ENCODE peak calls at places on chromosomes 2 and 18, in five cellular contexts. One of them, this sample, is unnamed.
A peak's percentile ranks its signal among the peaks of the same experiment; 100 is the strongest.

GRCh38 chr2:227389661-227390060 is 1.9 kb upstream of the SCYGR1 start:
- DNase-seq in spleen: no peak
- DNase-seq in heart left ventricle: no peak
- DNase-seq in breast epithelium: no peak
- DNase-seq in OCI-LY7: no peak
- DNase-seq in this sample: no peak

GRCh38 chr2:2580341-2580740 is 249.3 kb upstream of the MYT1L start:
- DNase-seq in heart left ventricle: no peak
- DNase-seq in breast epithelium: no peak
- DNase-seq in spleen: peak; percentile 43
- DNase-seq in OCI-LY7: no peak
- DNase-seq in this sample: no peak

GRCh38 chr2:149650006-149650405 is 62.4 kb upstream of the MMADHC start:
- DNase-seq in breast epithelium: no peak
- DNase-seq in heart left ventricle: no peak
- DNase-seq in spleen: no peak
- DNase-seq in OCI-LY7: no peak
- DNase-seq in this sample: no peak

GRCh38 chr2:17911491-17912260 is 33.2 kb downstream of the KCNS3 start:
- DNase-seq in spleen: no peak
- DNase-seq in heart left ventricle: no peak
- DNase-seq in OCI-LY7: no peak
- DNase-seq in breast epithelium: no peak
- DNase-seq in this sample: no peak

GRCh38 chr2:437180-437579 is 149.3 kb upstream of the ALKAL2 start:
- DNase-seq in breast epithelium: no peak
- DNase-seq in heart left ventricle: no peak
- DNase-seq in spleen: no peak
- DNase-seq in OCI-LY7: no peak
- DNase-seq in this sample: no peak

GRCh38 chr2:20667531-20668401 is 822 bp downstream of the GDF7 start:
- DNase-seq in OCI-LY7: no peak
- DNase-seq in heart left ventricle: no peak
- DNase-seq in spleen: no peak
- DNase-seq in breast epithelium: no peak
- DNase-seq in this sample: no peak

GRCh38 chr18:74507120-74507881 is 11.1 kb downstream of the CNDP2 start:
- DNase-seq in heart left ventricle: no peak
- DNase-seq in breast epithelium: no peak
- DNase-seq in OCI-LY7: no peak
- DNase-seq in spleen: peak; percentile 66
- DNase-seq in this sample: no peak

GRCh38 chr2:121790276-121790956 is 35.0 kb downstream of the TSN start:
- DNase-seq in heart left ventricle: no peak
- DNase-seq in OCI-LY7: no peak
- DNase-seq in spleen: no peak
- DNase-seq in breast epithelium: no peak
- DNase-seq in this sample: no peak

GRCh38 chr2:195480121-195480520 is 176.9 kb upstream of the SLC39A10 start:
- DNase-seq in heart left ventricle: no peak
- DNase-seq in breast epithelium: no peak
- DNase-seq in OCI-LY7: no peak
- DNase-seq in spleen: no peak
- DNase-seq in this sample: no peak

GRCh38 chr2:201200345-201200744 is 17.4 kb downstream of the CASP10 start:
- DNase-seq in spleen: no peak
- DNase-seq in OCI-LY7: no peak
- DNase-seq in breast epithelium: no peak
- DNase-seq in heart left ventricle: no peak
- DNase-seq in this sample: no peak

GRCh38 chr2:60505861-60506260 is 47.6 kb downstream of the BCL11A start:
- DNase-seq in heart left ventricle: no peak
- DNase-seq in OCI-LY7: no peak
- DNase-seq in breast epithelium: no peak
- DNase-seq in spleen: no peak
- DNase-seq in this sample: no peak

GRCh38 chr2:162106146-162106551 is 32.1 kb upstream of the DPP4 start:
- DNase-seq in OCI-LY7: no peak
- DNase-seq in heart left ventricle: no peak
- DNase-seq in spleen: no peak
- DNase-seq in breast epithelium: no peak
- DNase-seq in this sample: no peak

GRCh38 chr2:161418275-161418714 is 2.2 kb downstream of the TBR1 start:
- DNase-seq in OCI-LY7: no peak
- DNase-seq in breast epithelium: no peak
- DNase-seq in heart left ventricle: no peak
- DNase-seq in spleen: no peak
- DNase-seq in this sample: no peak

GRCh38 chr18:74266161-74266560 is 25.6 kb downstream of the CYB5A start:
- DNase-seq in breast epithelium: no peak
- DNase-seq in heart left ventricle: no peak
- DNase-seq in spleen: no peak
- DNase-seq in OCI-LY7: no peak
- DNase-seq in this sample: no peak

GRCh38 chr2:219713110-219713509 is 85.7 kb downstream of the SLC4A3 start:
- DNase-seq in breast epithelium: no peak
- DNase-seq in OCI-LY7: peak; percentile 64
- DNase-seq in spleen: no peak
- DNase-seq in heart left ventricle: no peak
- DNase-seq in this sample: no peak

GRCh38 chr2:63663013-63663864 is 74.5 kb downstream of the MDH1 start:
- DNase-seq in spleen: no peak
- DNase-seq in heart left ventricle: no peak
- DNase-seq in OCI-LY7: no peak
- DNase-seq in breast epithelium: no peak
- DNase-seq in this sample: no peak

GRCh38 chr2:217142649-217143266 is 282.9 kb upstream of the TNP1 start:
- DNase-seq in heart left ventricle: no peak
- DNase-seq in OCI-LY7: peak; percentile 34
- DNase-seq in breast epithelium: no peak
- DNase-seq in spleen: no peak
- DNase-seq in this sample: no peak

GRCh38 chr2:9975805-9976447 is 24.4 kb downstream of the GRHL1 start:
- DNase-seq in OCI-LY7: no peak
- DNase-seq in breast epithelium: no peak
- DNase-seq in spleen: no peak
- DNase-seq in heart left ventricle: peak; percentile 58
- DNase-seq in this sample: no peak

GRCh38 chr18:73118121-73118816 is 250.5 kb upstream of the NETO1 start:
- DNase-seq in spleen: no peak
- DNase-seq in breast epithelium: no peak
- DNase-seq in OCI-LY7: no peak
- DNase-seq in heart left ventricle: no peak
- DNase-seq in this sample: no peak

GRCh38 chr2:12507295-12507694 is 209.4 kb upstream of the TRIB2 start:
- DNase-seq in breast epithelium: peak; percentile 75
- DNase-seq in heart left ventricle: no peak
- DNase-seq in spleen: no peak
- DNase-seq in OCI-LY7: no peak
- DNase-seq in this sample: no peak

GRCh38 chr2:61910603-61911002 is 5.1 kb downstream of the COMMD1 start:
- DNase-seq in OCI-LY7: peak; percentile 15
- DNase-seq in breast epithelium: no peak
- DNase-seq in spleen: no peak
- DNase-seq in heart left ventricle: no peak
- DNase-seq in this sample: no peak
- TF ChIP-seq CTCF in OCI-LY7: peak; percentile 68
- TF ChIP-seq CTCF in breast epithelium: no peak
- TF ChIP-seq CTCF in spleen: no peak
- TF ChIP-seq CTCF in heart left ventricle: no peak
- TF ChIP-seq CTCF in this sample: no peak

GRCh38 chr2:31694444-31694843 is 113.7 kb upstream of the SRD5A2 start:
- DNase-seq in heart left ventricle: no peak
- DNase-seq in spleen: no peak
- DNase-seq in OCI-LY7: peak; percentile 29
- DNase-seq in breast epithelium: no peak
- DNase-seq in this sample: no peak
- H3K9me3 ChIP-seq in heart left ventricle: peaks cover 5% of the 10 kb centered on the region
- H3K9me3 ChIP-seq in spleen: peaks cover 71% of the 10 kb centered on the region
- H3K9me3 ChIP-seq in OCI-LY7: peaks cover 28% of the 10 kb centered on the region
- H3K9me3 ChIP-seq in breast epithelium: peaks cover 84% of the 10 kb centered on the region
- H3K9me3 ChIP-seq in this sample: peaks cover 53% of the 10 kb centered on the region

GRCh38 chr18:61851940-61852451 is 40.8 kb downstream of the RNF152 start:
- DNase-seq in spleen: no peak
- DNase-seq in heart left ventricle: no peak
- DNase-seq in breast epithelium: no peak
- DNase-seq in OCI-LY7: no peak
- DNase-seq in this sample: no peak
- TF ChIP-seq CTCF in spleen: no peak
- TF ChIP-seq CTCF in heart left ventricle: no peak
- TF ChIP-seq CTCF in breast epithelium: no peak
- TF ChIP-seq CTCF in OCI-LY7: no peak
- TF ChIP-seq CTCF in this sample: no peak

DNA sequence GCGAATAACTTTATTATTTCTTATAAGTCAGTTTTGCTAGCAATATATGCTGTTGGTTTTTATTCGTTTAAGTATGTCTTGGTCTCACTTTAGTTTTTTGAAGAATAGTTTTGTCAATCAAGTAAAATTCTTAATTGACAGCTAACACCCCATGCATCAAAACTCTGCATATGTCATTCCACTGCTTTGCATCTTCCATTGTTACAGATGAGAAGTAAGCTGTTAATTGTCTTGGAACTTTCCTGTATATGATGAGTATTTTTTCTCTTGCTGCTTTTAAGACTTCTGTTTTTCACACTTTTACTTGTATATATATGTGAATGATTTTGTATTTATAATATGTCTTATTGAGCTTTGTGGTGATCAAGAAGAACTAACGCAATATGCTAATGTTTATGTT is 1048.4 kb downstream of the CNTNAP5 start:
- DNase-seq in breast epithelium: no peak
- DNase-seq in spleen: no peak
- DNase-seq in OCI-LY7: no peak
- DNase-seq in heart left ventricle: no peak
- DNase-seq in this sample: no peak
- H3K9me3 ChIP-seq in breast epithelium: peaks cover 19% of the 10 kb centered on the region
- H3K9me3 ChIP-seq in spleen: peaks cover 10% of the 10 kb centered on the region
- H3K9me3 ChIP-seq in OCI-LY7: peaks cover 9% of the 10 kb centered on the region
- H3K9me3 ChIP-seq in heart left ventricle: no peaks in the 10 kb centered on the region
- H3K9me3 ChIP-seq in this sample: peaks cover 14% of the 10 kb centered on the region

GRCh38 chr2:8288206-8288605 is 393.6 kb upstream of the ID2 start:
- DNase-seq in OCI-LY7: no peak
- DNase-seq in breast epithelium: no peak
- DNase-seq in heart left ventricle: no peak
- DNase-seq in spleen: no peak
- DNase-seq in this sample: no peak

GRCh38 chr2:8285898-8286297 is 396.0 kb upstream of the ID2 start:
- DNase-seq in OCI-LY7: no peak
- DNase-seq in breast epithelium: no peak
- DNase-seq in heart left ventricle: no peak
- DNase-seq in spleen: no peak
- DNase-seq in this sample: no peak

GRCh38 chr2:8281950-8282857 is 399.7 kb upstream of the ID2 start:
- DNase-seq in heart left ventricle: no peak
- DNase-seq in OCI-LY7: no peak
- DNase-seq in spleen: no peak
- DNase-seq in breast epithelium: no peak
- DNase-seq in this sample: no peak

GRCh38 chr2:8282858-8283252 is 399.0 kb upstream of the ID2 start:
- DNase-seq in breast epithelium: no peak
- DNase-seq in heart left ventricle: no peak
- DNase-seq in spleen: no peak
- DNase-seq in OCI-LY7: no peak
- DNase-seq in this sample: no peak

DNA sequence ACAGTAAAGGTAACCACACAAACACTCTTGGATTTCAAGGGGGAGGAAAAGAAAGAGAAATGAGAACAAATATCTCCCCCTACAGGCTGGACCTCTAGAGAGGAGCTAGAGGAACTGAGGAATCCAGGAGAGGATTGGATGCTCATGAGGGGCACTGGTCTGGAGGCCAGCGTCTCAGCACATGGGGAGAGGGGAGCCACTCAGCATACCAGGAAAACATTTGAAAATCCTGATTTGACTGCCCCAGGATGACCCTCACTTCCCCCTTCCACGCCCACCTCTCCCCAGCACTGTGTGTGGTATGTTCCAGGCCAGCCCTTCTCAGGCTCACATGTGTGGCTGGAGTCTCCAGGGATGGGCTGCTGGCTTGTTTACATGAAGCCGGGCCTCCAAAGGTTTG is 396.8 kb upstream of the ID2 start:
- DNase-seq in breast epithelium: no peak
- DNase-seq in heart left ventricle: no peak
- DNase-seq in OCI-LY7: peak; percentile 24
- DNase-seq in spleen: no peak
- DNase-seq in this sample: no peak
- TF ChIP-seq CTCF in breast epithelium: no peak
- TF ChIP-seq CTCF in heart left ventricle: no peak
- TF ChIP-seq CTCF in OCI-LY7: peak; percentile 63
- TF ChIP-seq CTCF in spleen: no peak
- TF ChIP-seq CTCF in this sample: no peak

GRCh38 chr18:14974088-14974487 is 226.1 kb downstream of the ANKRD30B start:
- DNase-seq in OCI-LY7: no peak
- DNase-seq in breast epithelium: peak; percentile 26
- DNase-seq in heart left ventricle: no peak
- DNase-seq in spleen: no peak
- DNase-seq in this sample: no peak

GRCh38 chr18:14976736-14977430 is 228.9 kb downstream of the ANKRD30B start:
- DNase-seq in spleen: no peak
- DNase-seq in OCI-LY7: no peak
- DNase-seq in heart left ventricle: no peak
- DNase-seq in breast epithelium: no peak
- DNase-seq in this sample: no peak

GRCh38 chr18:14971461-14972185 is 223.7 kb downstream of the ANKRD30B start:
- DNase-seq in breast epithelium: no peak
- DNase-seq in OCI-LY7: no peak
- DNase-seq in heart left ventricle: no peak
- DNase-seq in spleen: no peak
- DNase-seq in this sample: peak; percentile 16

GRCh38 chr18:14975431-14975830 is 227.5 kb downstream of the ANKRD30B start:
- DNase-seq in heart left ventricle: no peak
- DNase-seq in breast epithelium: no peak
- DNase-seq in OCI-LY7: no peak
- DNase-seq in spleen: no peak
- DNase-seq in this sample: no peak

DNA sequence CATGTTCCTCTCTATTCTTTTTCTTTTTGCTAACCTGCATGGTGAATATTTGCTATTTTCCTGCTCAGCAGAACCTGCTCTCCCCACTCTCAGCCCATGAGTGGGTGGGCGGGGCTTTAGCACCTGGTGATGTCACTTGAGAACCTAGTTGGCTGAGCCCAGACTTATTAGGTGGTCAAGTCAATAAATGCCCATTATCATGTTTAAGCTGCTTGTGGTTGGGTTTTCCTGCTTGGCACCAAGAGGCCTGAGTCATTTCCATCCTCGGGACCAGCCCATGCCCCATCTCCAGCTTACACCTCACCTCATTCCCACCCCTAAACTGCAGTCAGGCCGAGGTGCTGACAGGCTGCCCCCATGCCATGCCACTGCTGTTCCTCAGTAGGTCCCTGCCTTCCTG is 226.6 kb downstream of the ANKRD30B start:
- DNase-seq in heart left ventricle: no peak
- DNase-seq in breast epithelium: no peak
- DNase-seq in spleen: no peak
- DNase-seq in OCI-LY7: no peak
- DNase-seq in this sample: no peak
- H3K9me3 ChIP-seq in heart left ventricle: no peaks in the 10 kb centered on the region
- H3K9me3 ChIP-seq in breast epithelium: no peaks in the 10 kb centered on the region
- H3K9me3 ChIP-seq in spleen: no peaks in the 10 kb centered on the region
- H3K9me3 ChIP-seq in OCI-LY7: no peaks in the 10 kb centered on the region
- H3K9me3 ChIP-seq in this sample: no peaks in the 10 kb centered on the region